ENCODE peak calls at places on chromosomes 2 and 18, in four cellular contexts. One of them, this sample, is unnamed.

GRCh38 chr2:131394147-131394931 is 30.4 kb upstream of the RAB6D start:
- DNase-seq in Panc1: no peak
- DNase-seq in A673: peak; percentile 18
- DNase-seq in heart left ventricle: no peak
- DNase-seq in this sample: no peak

GRCh38 chr2:240249423-240250149 is 109.1 kb upstream of the OTOS start:
- DNase-seq in Panc1: no peak
- DNase-seq in A673: no peak
- DNase-seq in heart left ventricle: no peak
- DNase-seq in this sample: peak; percentile 94

GRCh38 chr18:9109523-9109922 is 7.0 kb downstream of the NDUFV2 start:
- DNase-seq in Panc1: no peak
- DNase-seq in A673: no peak
- DNase-seq in heart left ventricle: no peak
- DNase-seq in this sample: no peak

GRCh38 chr2:234137400-234138014 is 87.0 kb downstream of the SPP2 start:
- DNase-seq in A673: peak; percentile 17
- DNase-seq in Panc1: no peak
- DNase-seq in heart left ventricle: no peak
- DNase-seq in this sample: no peak

GRCh38 chr18:44679056-44679911 is 1.4 kb upstream of the SETBP1 start:
- DNase-seq in Panc1: no peak
- DNase-seq in heart left ventricle: peak; percentile 89
- DNase-seq in A673: peak; percentile 87
- DNase-seq in this sample: peak; percentile 74

GRCh38 chr2:14634885-14635871 is 2.7 kb downstream of the LRATD1 start:
- DNase-seq in Panc1: no peak
- DNase-seq in heart left ventricle: peak; percentile 75
- DNase-seq in A673: peak; percentile 4
- DNase-seq in this sample: no peak

GRCh38 chr2:214713080-214713830 is 96.2 kb downstream of the BARD1 start:
- DNase-seq in heart left ventricle: no peak
- DNase-seq in A673: no peak
- DNase-seq in Panc1: no peak
- DNase-seq in this sample: no peak

GRCh38 chr2:165558832-165559231 is 89.3 kb downstream of the CSRNP3 start:
- DNase-seq in Panc1: no peak
- DNase-seq in heart left ventricle: no peak
- DNase-seq in A673: no peak
- DNase-seq in this sample: no peak

GRCh38 chr2:54522624-54523281 is 66.6 kb downstream of the SPTBN1 start:
- DNase-seq in heart left ventricle: peak; percentile 45
- DNase-seq in Panc1: no peak
- DNase-seq in A673: peak; percentile 75
- DNase-seq in this sample: no peak

GRCh38 chr18:80238651-80239260 is 8.6 kb downstream of the PARD6G start:
- DNase-seq in Panc1: no peak
- DNase-seq in heart left ventricle: no peak
- DNase-seq in A673: no peak
- DNase-seq in this sample: no peak

GRCh38 chr2:1617425-1618021 is 126.8 kb downstream of the PXDN start:
- DNase-seq in heart left ventricle: no peak
- DNase-seq in Panc1: no peak
- DNase-seq in A673: no peak
- DNase-seq in this sample: no peak

GRCh38 chr2:41779873-41780272 is 267.9 kb upstream of the PKDCC start:
- DNase-seq in heart left ventricle: no peak
- DNase-seq in A673: no peak
- DNase-seq in Panc1: no peak
- DNase-seq in this sample: no peak

GRCh38 chr2:55839182-55839819 is 84.3 kb downstream of the EFEMP1 start:
- DNase-seq in Panc1: peak; percentile 75
- DNase-seq in heart left ventricle: no peak
- DNase-seq in A673: no peak
- DNase-seq in this sample: peak; percentile 12

GRCh38 chr2:206774871-206775270 is 9.5 kb downstream of the FASTKD2 start:
- DNase-seq in A673: no peak
- DNase-seq in Panc1: no peak
- DNase-seq in heart left ventricle: no peak
- DNase-seq in this sample: no peak

GRCh38 chr2:159617080-159617479 is 732 bp upstream of the BAZ2B start:
- DNase-seq in A673: no peak
- DNase-seq in heart left ventricle: no peak
- DNase-seq in Panc1: no peak
- DNase-seq in this sample: peak; percentile 32

GRCh38 chr2:27958711-27959378 is 68.3 kb downstream of the BABAM2 start:
- DNase-seq in A673: no peak
- DNase-seq in Panc1: no peak
- DNase-seq in heart left ventricle: no peak
- DNase-seq in this sample: no peak

GRCh38 chr2:25960920-25961319 is 21.4 kb downstream of the KIF3C start:
- DNase-seq in Panc1: no peak
- DNase-seq in heart left ventricle: peak; percentile 31
- DNase-seq in A673: peak; percentile 86
- DNase-seq in this sample: no peak

GRCh38 chr2:199463708-199464613 is 6.2 kb upstream of the SATB2 start:
- DNase-seq in A673: peak; percentile 35
- DNase-seq in heart left ventricle: no peak
- DNase-seq in Panc1: no peak
- DNase-seq in this sample: no peak

GRCh38 chr2:8685697-8686358 is 4.0 kb downstream of the ID2 start:
- DNase-seq in heart left ventricle: peak; percentile 72
- DNase-seq in Panc1: no peak
- DNase-seq in A673: peak; percentile 87
- DNase-seq in this sample: peak; percentile 36

GRCh38 chr2:144505245-144505801 is 14.6 kb downstream of the ZEB2 start:
- DNase-seq in A673: no peak
- DNase-seq in Panc1: no peak
- DNase-seq in heart left ventricle: peak; percentile 50
- DNase-seq in this sample: no peak

GRCh38 chr18:78727877-78728276 is 251.7 kb upstream of the SALL3 start:
- DNase-seq in Panc1: no peak
- DNase-seq in heart left ventricle: no peak
- DNase-seq in A673: no peak
- DNase-seq in this sample: no peak

GRCh38 chr18:78727057-78727739 is 252.4 kb upstream of the SALL3 start:
- DNase-seq in Panc1: no peak
- DNase-seq in A673: no peak
- DNase-seq in heart left ventricle: no peak
- DNase-seq in this sample: no peak

GRCh38 chr18:78728301-78729098 is 251.1 kb upstream of the SALL3 start:
- DNase-seq in Panc1: no peak
- DNase-seq in heart left ventricle: no peak
- DNase-seq in A673: no peak
- DNase-seq in this sample: no peak

GRCh38 chr18:78725426-78725825 is 254.2 kb upstream of the SALL3 start:
- DNase-seq in Panc1: no peak
- DNase-seq in heart left ventricle: no peak
- DNase-seq in A673: no peak
- DNase-seq in this sample: no peak

GRCh38 chr18:78726326-78727056 is 253.1 kb upstream of the SALL3 start:
- DNase-seq in Panc1: no peak
- DNase-seq in heart left ventricle: no peak
- DNase-seq in A673: no peak
- DNase-seq in this sample: no peak
- H3K36me3 ChIP-seq in Panc1: no peaks in the 10 kb centered on the region
- H3K36me3 ChIP-seq in heart left ventricle: no peaks in the 10 kb centered on the region
- H3K36me3 ChIP-seq in A673: no peaks in the 10 kb centered on the region
- H3K36me3 ChIP-seq in this sample: no peaks in the 10 kb centered on the region

DNA sequence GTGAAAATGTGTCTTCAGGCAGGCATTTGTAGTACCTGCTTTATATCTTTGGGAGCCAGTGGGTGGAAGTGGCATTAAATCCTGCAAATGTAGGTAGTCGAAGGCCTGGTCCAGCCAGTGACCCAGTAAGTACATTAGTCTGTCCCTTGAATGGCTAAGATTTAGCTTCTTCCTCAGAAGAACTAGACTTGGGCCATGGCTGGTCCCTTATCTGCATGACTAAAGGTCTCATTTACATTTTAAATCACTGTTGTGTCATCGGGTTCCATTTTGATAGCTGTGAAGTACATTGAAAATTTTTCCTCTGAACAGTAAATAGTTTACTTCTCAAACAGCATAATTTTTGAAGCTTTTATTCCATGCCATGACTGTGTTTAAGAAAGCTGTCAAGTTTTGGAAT is 438.4 kb upstream of the KLHL29 start:
- DNase-seq in Panc1: no peak
- DNase-seq in A673: no peak
- DNase-seq in heart left ventricle: no peak
- DNase-seq in this sample: no peak
- H3K9me3 ChIP-seq in Panc1: no peaks in the 10 kb centered on the region
- H3K9me3 ChIP-seq in A673: no peaks in the 10 kb centered on the region
- H3K9me3 ChIP-seq in heart left ventricle: no peaks in the 10 kb centered on the region
- H3K9me3 ChIP-seq in this sample: no peaks in the 10 kb centered on the region

DNA sequence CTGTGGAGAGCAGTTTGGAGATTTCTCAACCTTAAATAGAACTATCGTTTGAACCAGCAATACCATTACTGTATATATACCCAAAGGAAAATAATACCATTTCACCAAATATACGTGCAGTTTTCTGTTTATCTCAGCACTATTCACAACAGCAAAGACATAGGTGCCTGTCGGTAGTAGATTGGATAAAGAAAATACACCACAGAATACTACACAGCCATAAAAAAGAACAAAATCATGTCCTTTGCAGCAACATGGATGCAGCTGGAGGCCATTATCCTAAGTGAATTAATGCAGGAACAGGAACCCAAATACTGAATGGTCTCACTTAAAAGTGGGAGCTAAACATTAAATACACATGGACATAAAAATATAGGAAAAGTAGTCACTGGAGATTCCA is 81.3 kb downstream of the SMCHD1 start:
- DNase-seq in A673: no peak
- DNase-seq in Panc1: no peak
- DNase-seq in heart left ventricle: no peak
- DNase-seq in this sample: no peak
- H3K36me3 ChIP-seq in A673: peaks cover 61% of the 10 kb centered on the region
- H3K36me3 ChIP-seq in Panc1: peaks cover 12% of the 10 kb centered on the region
- H3K36me3 ChIP-seq in heart left ventricle: peaks cover 28% of the 10 kb centered on the region
- H3K36me3 ChIP-seq in this sample: peaks cover 70% of the 10 kb centered on the region

GRCh38 chr2:22221006-22221405 is 1097.2 kb downstream of the TDRD15 start:
- DNase-seq in A673: no peak
- DNase-seq in heart left ventricle: no peak
- DNase-seq in Panc1: no peak
- DNase-seq in this sample: peak; percentile 54
- H3K9me3 ChIP-seq in A673: no peaks in the 10 kb centered on the region
- H3K9me3 ChIP-seq in heart left ventricle: no peaks in the 10 kb centered on the region
- H3K9me3 ChIP-seq in Panc1: no peaks in the 10 kb centered on the region
- H3K9me3 ChIP-seq in this sample: no peaks in the 10 kb centered on the region

DNA sequence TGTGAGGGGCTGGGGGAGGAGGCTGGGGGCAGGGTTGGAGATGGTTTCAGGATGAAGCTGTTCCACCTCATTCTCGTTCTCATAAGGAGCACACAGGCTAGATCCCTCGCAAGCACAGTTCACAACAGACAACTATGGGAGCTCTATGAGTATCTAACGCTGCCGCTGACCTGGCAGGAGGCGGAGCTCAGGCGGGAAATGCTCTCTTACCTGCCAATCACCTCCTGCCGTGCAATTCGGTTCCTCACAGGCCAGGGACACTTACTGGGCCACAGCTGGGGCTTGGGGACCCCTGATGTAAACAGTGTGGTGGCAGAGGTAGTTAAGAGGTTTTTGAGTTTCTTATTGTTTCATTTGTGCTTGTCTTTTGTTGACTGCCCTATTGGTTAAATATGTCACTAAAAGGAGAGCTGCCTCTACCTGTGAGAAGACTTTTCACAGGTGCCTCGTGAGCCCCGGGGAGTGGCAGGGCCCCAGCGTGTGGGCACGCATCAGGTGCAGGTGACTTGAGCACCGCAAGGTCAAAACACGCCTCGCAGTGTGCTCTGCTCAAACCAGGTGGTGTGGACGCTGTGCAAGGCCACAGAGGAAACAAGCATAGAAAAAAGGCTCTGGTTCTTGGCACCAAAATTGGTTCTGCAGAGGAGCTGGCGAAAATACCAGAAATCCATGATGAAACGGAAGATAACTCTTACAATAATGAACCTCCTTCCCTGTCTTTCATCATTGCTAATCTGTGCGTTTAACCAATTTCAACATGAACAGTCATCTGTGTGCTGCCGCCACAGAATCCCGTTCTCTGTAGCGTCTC is 10.2 kb downstream of the MLPH start:
- DNase-seq in A673: no peak
- DNase-seq in Panc1: no peak
- DNase-seq in heart left ventricle: no peak
- DNase-seq in this sample: no peak
- H3K36me3 ChIP-seq in A673: no peaks in the 10 kb centered on the region
- H3K36me3 ChIP-seq in Panc1: no peaks in the 10 kb centered on the region
- H3K36me3 ChIP-seq in heart left ventricle: no peaks in the 10 kb centered on the region
- H3K36me3 ChIP-seq in this sample: no peaks in the 10 kb centered on the region

DNA sequence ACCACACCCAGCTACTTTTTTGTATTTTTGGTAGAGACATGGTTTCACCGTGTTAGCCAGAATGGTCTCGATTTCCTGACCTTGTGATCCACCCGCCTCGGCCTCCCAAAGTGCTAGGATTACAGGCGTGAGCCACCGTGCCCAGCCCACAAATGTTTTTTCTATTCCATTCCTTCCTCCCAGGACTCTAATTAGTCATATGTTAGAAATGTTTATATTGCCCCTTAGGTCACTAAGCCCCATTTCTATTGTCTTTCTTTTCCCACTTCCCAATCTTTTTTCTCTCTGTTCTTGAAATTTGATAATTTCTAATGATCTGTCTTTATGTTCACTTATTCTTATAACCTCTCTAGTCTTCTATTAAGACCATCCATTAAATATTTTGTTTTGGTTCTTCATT is 31.3 kb upstream of the CDCA7 start:
- DNase-seq in Panc1: no peak
- DNase-seq in A673: no peak
- DNase-seq in heart left ventricle: no peak
- DNase-seq in this sample: no peak
- H3K9me3 ChIP-seq in Panc1: peaks cover 3% of the 10 kb centered on the region
- H3K9me3 ChIP-seq in A673: no peaks in the 10 kb centered on the region
- H3K9me3 ChIP-seq in heart left ventricle: peaks cover 13% of the 10 kb centered on the region
- H3K9me3 ChIP-seq in this sample: peaks cover 4% of the 10 kb centered on the region

DNA sequence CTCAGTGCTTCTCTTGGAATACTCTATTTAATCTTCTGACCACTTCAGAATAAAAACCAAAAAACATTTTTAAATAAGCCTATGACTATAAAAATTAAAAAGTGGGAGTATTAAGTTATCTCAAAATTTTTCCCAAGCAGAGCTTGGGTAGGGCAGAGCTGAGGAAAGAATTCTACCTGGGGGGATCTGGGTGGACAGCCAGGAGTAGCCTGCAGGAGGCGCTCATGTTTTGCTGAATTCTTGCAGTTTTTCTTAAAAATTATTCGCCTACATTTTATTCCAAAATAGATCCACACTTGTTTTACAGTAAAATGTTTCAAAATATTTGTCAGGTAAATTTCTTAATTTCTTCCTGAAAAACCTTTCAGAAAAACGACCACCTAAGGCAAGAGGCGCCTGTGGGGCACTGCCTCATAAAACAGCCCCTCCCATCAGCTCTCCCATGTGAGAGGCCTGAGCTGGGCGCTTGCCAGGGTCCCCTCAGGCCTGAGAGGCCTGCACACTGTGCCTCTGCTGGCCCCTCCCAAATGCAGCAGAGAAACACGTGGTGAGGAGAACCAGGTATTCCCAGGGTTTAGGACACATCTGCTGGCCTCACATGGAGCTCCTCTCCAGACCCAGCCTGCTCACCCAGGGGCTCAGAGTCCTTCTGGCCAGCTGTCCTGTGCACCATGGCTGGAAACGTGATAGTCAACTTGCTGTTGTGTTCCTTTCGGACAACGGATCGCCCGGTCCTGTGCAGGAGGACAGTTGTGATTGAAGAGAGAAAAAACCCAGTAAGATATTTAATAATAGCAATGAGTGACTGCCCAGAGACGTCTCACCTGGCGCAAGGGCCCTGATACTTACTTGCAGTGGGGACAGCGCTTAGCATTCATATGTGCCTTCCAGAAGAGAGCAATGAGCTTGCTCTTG is 17.5 kb downstream of the POLR1A start:
- DNase-seq in heart left ventricle: no peak
- DNase-seq in A673: no peak
- DNase-seq in Panc1: no peak
- DNase-seq in this sample: no peak
- H3K36me3 ChIP-seq in heart left ventricle: peaks cover 15% of the 10 kb centered on the region
- H3K36me3 ChIP-seq in A673: peaks cover 57% of the 10 kb centered on the region
- H3K36me3 ChIP-seq in Panc1: peaks cover 45% of the 10 kb centered on the region
- H3K36me3 ChIP-seq in this sample: peaks cover 79% of the 10 kb centered on the region

This sample was measured in SJCRH30.